ENCODE peak calls at places on chromosomes 2 and 18, in seven cellular contexts. D is kidney, T is HT-29, H is COR-L47, N is GF-D8, O is NCI-H1105, K is iPS-NIHi11. U is an unnamed sample.

GRCh38 chr18:61825386-61825785 is 67.4 kb downstream of the RNF152 start:
- DNase-seq in O (no peak), D (no peak), T (no peak), N (no peak), K (no peak), H (no peak), U (no peak)

GRCh38 chr2:76748581-76749296 is 773.4 kb downstream of the LRRTM4 start:
- DNase-seq in D (no peak), T (no peak), H (no peak), N (no peak), O (no peak), K (no peak), U (no peak)

GRCh38 chr2:29060491-29060890 is 13.8 kb downstream of the PCARE start:
- DNase-seq in D (no peak), N (no peak), K (no peak), H (no peak), O (no peak), T (no peak), U (no peak)

GRCh38 chr2:15665067-15665942 is 73.6 kb downstream of the DDX1 start:
- DNase-seq in N (no peak), O (no peak), T (peak), H (no peak), K (peak), D (no peak), U (no peak)

GRCh38 chr2:162062559-162062958 is 11.5 kb downstream of the DPP4 start:
- DNase-seq in O (no peak), N (no peak), K (no peak), T (no peak), D (no peak), H (no peak), U (no peak)

GRCh38 chr2:9780368-9781130 is 62.7 kb upstream of the TAF1B start:
- DNase-seq in O (no peak), D (peak), N (peak), T (no peak), K (no peak), H (no peak), U (no peak)

GRCh38 chr2:234481301-234481700 is 15.6 kb downstream of the ARL4C start:
- DNase-seq in K (no peak), O (no peak), H (no peak), T (no peak), N (no peak), D (no peak), U (no peak)

GRCh38 chr2:44932079-44932478 is 9.4 kb upstream of the SIX3 start:
- DNase-seq in O (no peak), T (no peak), H (no peak), K (no peak), D (no peak), N (peak), U (peak)

GRCh38 chr2:203683932-203684556 is 22.4 kb upstream of the CD28 start:
- DNase-seq in K (no peak), O (no peak), N (no peak), H (no peak), D (no peak), T (no peak), U (no peak)